ENCODE peak calls at places on chromosomes 4 and X, in eight cellular contexts. One of them, this sample, is unnamed.
A peak's percentile ranks its signal among the peaks of the same experiment; 100 is the strongest.

GRCh38 chrX:1657367-1658082 is 42.7 kb downstream of the ASMT start:
- DNase-seq in Right ventricle myocardium superior: no peak
- DNase-seq in fibroblast of mammary gland: peak; percentile 18
- DNase-seq in stomach: no peak
- DNase-seq in NCI-H226: peak; percentile 42
- DNase-seq in left colon: no peak
- DNase-seq in activated CD8-positive, alpha-beta memory T cell treated with anti-CD3 and anti-CD28 coated beads for 48 hours: no peak
- DNase-seq in HFFc6: peak; percentile 8
- DNase-seq in this sample: no peak

GRCh38 chrX:120791013-120791643 is 84.5 kb downstream of the CT47B1 start:
- DNase-seq in stomach: peak; percentile 43
- DNase-seq in fibroblast of mammary gland: peak; percentile 87
- DNase-seq in NCI-H226: no peak
- DNase-seq in activated CD8-positive, alpha-beta memory T cell treated with anti-CD3 and anti-CD28 coated beads for 48 hours: no peak
- DNase-seq in left colon: peak; percentile 28
- DNase-seq in Right ventricle myocardium superior: peak; percentile 57
- DNase-seq in HFFc6: peak; percentile 64
- DNase-seq in this sample: peak; percentile 4

GRCh38 chr4:104967034-104967401 is 179.7 kb upstream of the TET2 start:
- DNase-seq in Right ventricle myocardium superior: no peak
- DNase-seq in stomach: no peak
- DNase-seq in fibroblast of mammary gland: no peak
- DNase-seq in left colon: peak; percentile 81
- DNase-seq in HFFc6: no peak
- DNase-seq in NCI-H226: no peak
- DNase-seq in activated CD8-positive, alpha-beta memory T cell treated with anti-CD3 and anti-CD28 coated beads for 48 hours: no peak
- DNase-seq in this sample: peak; percentile 93

GRCh38 chr4:110163327-110164070 is 34.9 kb downstream of the ELOVL6 start:
- DNase-seq in stomach: no peak
- DNase-seq in activated CD8-positive, alpha-beta memory T cell treated with anti-CD3 and anti-CD28 coated beads for 48 hours: no peak
- DNase-seq in left colon: no peak
- DNase-seq in HFFc6: peak; percentile 93
- DNase-seq in NCI-H226: peak; percentile 59
- DNase-seq in fibroblast of mammary gland: peak; percentile 84
- DNase-seq in Right ventricle myocardium superior: no peak
- DNase-seq in this sample: no peak

GRCh38 chr4:38673109-38673978 is 9.3 kb downstream of the KLF3 start:
- DNase-seq in NCI-H226: peak; percentile 67
- DNase-seq in left colon: peak; percentile 94
- DNase-seq in activated CD8-positive, alpha-beta memory T cell treated with anti-CD3 and anti-CD28 coated beads for 48 hours: no peak
- DNase-seq in HFFc6: no peak
- DNase-seq in Right ventricle myocardium superior: peak; percentile 74
- DNase-seq in fibroblast of mammary gland: peak; percentile 74
- DNase-seq in stomach: peak; percentile 67
- DNase-seq in this sample: peak; percentile 72

GRCh38 chr4:107709916-107710315 is 10.1 kb downstream of the PAPSS1 start:
- DNase-seq in NCI-H226: no peak
- DNase-seq in left colon: no peak
- DNase-seq in HFFc6: no peak
- DNase-seq in activated CD8-positive, alpha-beta memory T cell treated with anti-CD3 and anti-CD28 coated beads for 48 hours: no peak
- DNase-seq in stomach: no peak
- DNase-seq in fibroblast of mammary gland: peak; percentile 25
- DNase-seq in Right ventricle myocardium superior: no peak
- DNase-seq in this sample: no peak

GRCh38 chr4:15400911-15401671 is 26.7 kb upstream of the C1QTNF7 start:
- DNase-seq in activated CD8-positive, alpha-beta memory T cell treated with anti-CD3 and anti-CD28 coated beads for 48 hours: no peak
- DNase-seq in fibroblast of mammary gland: peak; percentile 64
- DNase-seq in left colon: no peak
- DNase-seq in NCI-H226: peak; percentile 91
- DNase-seq in Right ventricle myocardium superior: peak; percentile 73
- DNase-seq in stomach: no peak
- DNase-seq in HFFc6: peak; percentile 84
- DNase-seq in this sample: peak; percentile 30

GRCh38 chr4:118557298-118557851 is 127.8 kb upstream of the METTL14 start:
- DNase-seq in left colon: no peak
- DNase-seq in NCI-H226: no peak
- DNase-seq in Right ventricle myocardium superior: no peak
- DNase-seq in HFFc6: peak; percentile 73
- DNase-seq in activated CD8-positive, alpha-beta memory T cell treated with anti-CD3 and anti-CD28 coated beads for 48 hours: no peak
- DNase-seq in fibroblast of mammary gland: peak; percentile 68
- DNase-seq in stomach: no peak
- DNase-seq in this sample: peak; percentile 58

GRCh38 chr4:72387959-72388358 is 181.1 kb downstream of the ADAMTS3 start:
- DNase-seq in Right ventricle myocardium superior: no peak
- DNase-seq in NCI-H226: no peak
- DNase-seq in left colon: no peak
- DNase-seq in activated CD8-positive, alpha-beta memory T cell treated with anti-CD3 and anti-CD28 coated beads for 48 hours: no peak
- DNase-seq in fibroblast of mammary gland: no peak
- DNase-seq in HFFc6: no peak
- DNase-seq in stomach: no peak
- DNase-seq in this sample: no peak

This sample was measured in prostate gland.